ENCODE peak calls at places on chromosomes 4 and X, in seven cellular contexts. One of them, this sample, is unnamed.

GRCh38 chr4:125750827-125751466 is 436.2 kb downstream of the FAT4 start:
- DNase-seq in neuronal stem cell: peak
- DNase-seq in H1: no peak
- DNase-seq in IMR-90: peak
- DNase-seq in mesendoderm: peak
- DNase-seq in H9: peak
- DNase-seq in trophoblast cell: peak
- DNase-seq in this sample: peak

GRCh38 chr4:123870283-123870876 is 473.8 kb downstream of the SPRY1 start:
- DNase-seq in IMR-90: no peak
- DNase-seq in trophoblast cell: peak
- DNase-seq in H1: no peak
- DNase-seq in mesendoderm: peak
- DNase-seq in H9: no peak
- DNase-seq in neuronal stem cell: no peak
- DNase-seq in this sample: no peak

GRCh38 chr4:89216422-89216821 is 91.2 kb downstream of the GPRIN3 start:
- DNase-seq in H9: no peak
- DNase-seq in trophoblast cell: no peak
- DNase-seq in mesendoderm: no peak
- DNase-seq in H1: no peak
- DNase-seq in neuronal stem cell: no peak
- DNase-seq in IMR-90: no peak
- DNase-seq in this sample: no peak

GRCh38 chr4:90292438-90292837 is 165.2 kb downstream of the CCSER1 start:
- DNase-seq in H1: no peak
- DNase-seq in neuronal stem cell: no peak
- DNase-seq in IMR-90: no peak
- DNase-seq in trophoblast cell: no peak
- DNase-seq in H9: no peak
- DNase-seq in mesendoderm: no peak
- DNase-seq in this sample: no peak

GRCh38 chrX:106481341-106481740 is 130.4 kb upstream of the RADX start:
- DNase-seq in mesendoderm: peak
- DNase-seq in neuronal stem cell: peak
- DNase-seq in H9: peak
- DNase-seq in trophoblast cell: peak
- DNase-seq in IMR-90: peak
- DNase-seq in H1: peak
- DNase-seq in this sample: peak

GRCh38 chr4:51885371-51885770 is 42.4 kb downstream of the DCUN1D4 start:
- DNase-seq in trophoblast cell: peak
- DNase-seq in H9: peak
- DNase-seq in mesendoderm: peak
- DNase-seq in IMR-90: peak
- DNase-seq in H1: no peak
- DNase-seq in neuronal stem cell: no peak
- DNase-seq in this sample: peak

GRCh38 chrX:10906861-10907260 is 204.3 kb upstream of the HCCS start:
- DNase-seq in IMR-90: peak
- DNase-seq in mesendoderm: no peak
- DNase-seq in H1: no peak
- DNase-seq in H9: no peak
- DNase-seq in neuronal stem cell: no peak
- DNase-seq in trophoblast cell: no peak
- DNase-seq in this sample: no peak

GRCh38 chr4:158636619-158637018 is 35.1 kb downstream of the C4orf46 start:
- DNase-seq in IMR-90: no peak
- DNase-seq in mesendoderm: no peak
- DNase-seq in trophoblast cell: no peak
- DNase-seq in H9: no peak
- DNase-seq in neuronal stem cell: no peak
- DNase-seq in H1: no peak
- DNase-seq in this sample: no peak

GRCh38 chrX:46574941-46575381 is 1.4 kb downstream of the CHST7 start:
- DNase-seq in H9: peak
- DNase-seq in neuronal stem cell: no peak
- DNase-seq in mesendoderm: no peak
- DNase-seq in trophoblast cell: peak
- DNase-seq in IMR-90: no peak
- DNase-seq in H1: no peak
- DNase-seq in this sample: no peak

GRCh38 chr4:72569719-72570235 is 756 bp upstream of the ADAMTS3 start:
- DNase-seq in IMR-90: peak
- DNase-seq in H1: no peak
- DNase-seq in H9: no peak
- DNase-seq in mesendoderm: no peak
- DNase-seq in trophoblast cell: peak
- DNase-seq in neuronal stem cell: no peak
- DNase-seq in this sample: peak

GRCh38 chr4:53520114-53520513 is 71.2 kb downstream of the LNX1 start:
- DNase-seq in H9: peak
- DNase-seq in IMR-90: no peak
- DNase-seq in H1: no peak
- DNase-seq in trophoblast cell: no peak
- DNase-seq in neuronal stem cell: no peak
- DNase-seq in mesendoderm: peak
- DNase-seq in this sample: no peak

GRCh38 chr4:121564840-121565375 is 131.9 kb downstream of the ANXA5 start:
- DNase-seq in mesendoderm: no peak
- DNase-seq in trophoblast cell: peak
- DNase-seq in IMR-90: peak
- DNase-seq in H1: no peak
- DNase-seq in H9: no peak
- DNase-seq in neuronal stem cell: no peak
- DNase-seq in this sample: peak

GRCh38 chr4:6256141-6256540 is 13.5 kb upstream of the WFS1 start:
- DNase-seq in mesendoderm: no peak
- DNase-seq in H1: no peak
- DNase-seq in neuronal stem cell: no peak
- DNase-seq in H9: no peak
- DNase-seq in IMR-90: no peak
- DNase-seq in trophoblast cell: no peak
- DNase-seq in this sample: no peak

GRCh38 chr4:24604558-24605214 is 20.3 kb upstream of the DHX15 start:
- DNase-seq in neuronal stem cell: no peak
- DNase-seq in mesendoderm: no peak
- DNase-seq in H1: no peak
- DNase-seq in H9: no peak
- DNase-seq in IMR-90: no peak
- DNase-seq in trophoblast cell: no peak
- DNase-seq in this sample: no peak

GRCh38 chr4:79917246-79917645 is 155.8 kb downstream of the ANTXR2 start:
- DNase-seq in mesendoderm: peak
- DNase-seq in H9: peak
- DNase-seq in IMR-90: peak
- DNase-seq in H1: peak
- DNase-seq in trophoblast cell: peak
- DNase-seq in neuronal stem cell: peak
- DNase-seq in this sample: peak

GRCh38 chr4:39841894-39842293 is 135.8 kb downstream of the PDS5A start:
- DNase-seq in H9: no peak
- DNase-seq in neuronal stem cell: no peak
- DNase-seq in H1: no peak
- DNase-seq in trophoblast cell: no peak
- DNase-seq in IMR-90: no peak
- DNase-seq in mesendoderm: no peak
- DNase-seq in this sample: no peak

DNA sequence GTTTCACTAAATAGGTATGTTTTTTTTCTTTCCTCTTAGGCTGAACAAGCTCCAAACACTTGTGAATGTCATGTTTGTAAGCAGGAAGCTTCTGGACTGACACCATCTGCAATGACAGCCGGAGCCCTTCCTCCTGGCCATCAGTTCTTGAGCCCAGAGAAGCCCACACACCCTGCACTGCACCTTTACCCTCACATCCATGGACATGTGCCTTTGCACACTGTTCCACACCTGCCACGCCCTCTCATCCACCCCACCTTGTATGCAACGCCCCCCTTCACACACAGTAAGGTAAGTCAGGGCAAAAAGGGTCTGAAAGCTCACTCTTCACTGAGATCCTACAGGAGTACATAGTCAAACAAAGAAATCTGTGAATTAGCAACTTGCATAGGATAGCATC is 84.1 kb downstream of the TNIP2 start:
- DNase-seq in H9: no peak
- DNase-seq in trophoblast cell: no peak
- DNase-seq in H1: no peak
- DNase-seq in neuronal stem cell: no peak
- DNase-seq in IMR-90: no peak
- DNase-seq in mesendoderm: no peak
- DNase-seq in this sample: no peak
- H4K8ac ChIP-seq in H9: no peak
- H4K8ac ChIP-seq in trophoblast cell: no peak
- H4K8ac ChIP-seq in H1: no peak
- H4K8ac ChIP-seq in neuronal stem cell: no peak
- H4K8ac ChIP-seq in IMR-90: no peak
- H4K8ac ChIP-seq in mesendoderm: no peak
- H4K8ac ChIP-seq in this sample: no peak

GRCh38 chr4:26557164-26557563 is 26.7 kb upstream of the TBC1D19 start:
- DNase-seq in neuronal stem cell: no peak
- DNase-seq in trophoblast cell: no peak
- DNase-seq in mesendoderm: no peak
- DNase-seq in H9: no peak
- DNase-seq in IMR-90: peak
- DNase-seq in H1: no peak
- DNase-seq in this sample: no peak
- H4K8ac ChIP-seq in neuronal stem cell: no peak
- H4K8ac ChIP-seq in trophoblast cell: no peak
- H4K8ac ChIP-seq in mesendoderm: no peak
- H4K8ac ChIP-seq in H9: no peak
- H4K8ac ChIP-seq in IMR-90: peak
- H4K8ac ChIP-seq in H1: no peak
- H4K8ac ChIP-seq in this sample: no peak

DNA sequence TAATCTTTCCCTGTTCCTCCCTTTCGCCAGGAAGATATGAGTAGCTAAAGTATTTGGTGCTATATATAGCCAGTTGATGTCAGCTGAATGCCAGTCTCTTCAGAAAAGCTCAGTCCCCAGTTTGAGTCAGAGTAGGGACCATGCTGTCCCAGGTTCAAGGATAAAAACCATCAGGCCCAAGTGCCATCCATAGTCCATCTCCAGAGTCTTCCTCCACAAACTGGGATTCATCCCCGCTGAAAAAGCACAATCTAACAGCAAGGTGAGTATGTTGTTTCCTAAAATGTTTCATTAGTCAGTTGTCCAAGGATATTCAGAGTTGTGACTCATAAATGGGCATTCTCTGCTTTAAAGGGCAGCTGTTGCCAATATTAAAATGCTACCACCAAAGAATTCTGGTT is at the start of gene MYOZ2:
- DNase-seq in trophoblast cell: no peak
- DNase-seq in H9: no peak
- DNase-seq in neuronal stem cell: no peak
- DNase-seq in mesendoderm: no peak
- DNase-seq in H1: no peak
- DNase-seq in IMR-90: peak
- DNase-seq in this sample: peak
- H4K8ac ChIP-seq in trophoblast cell: no peak
- H4K8ac ChIP-seq in H9: no peak
- H4K8ac ChIP-seq in neuronal stem cell: no peak
- H4K8ac ChIP-seq in mesendoderm: no peak
- H4K8ac ChIP-seq in H1: no peak
- H4K8ac ChIP-seq in IMR-90: no peak
- H4K8ac ChIP-seq in this sample: no peak

GRCh38 chr4:168831919-168832745 is 177.9 kb downstream of the CBR4 start:
- DNase-seq in H9: peak
- DNase-seq in IMR-90: peak
- DNase-seq in trophoblast cell: peak
- DNase-seq in H1: peak
- DNase-seq in mesendoderm: peak
- DNase-seq in neuronal stem cell: peak
- DNase-seq in this sample: peak
- H4K8ac ChIP-seq in H9: no peak
- H4K8ac ChIP-seq in IMR-90: peak
- H4K8ac ChIP-seq in trophoblast cell: peak
- H4K8ac ChIP-seq in H1: peak
- H4K8ac ChIP-seq in mesendoderm: no peak
- H4K8ac ChIP-seq in neuronal stem cell: no peak
- H4K8ac ChIP-seq in this sample: peak

GRCh38 chr4:142265946-142266345 is 580.2 kb downstream of the INPP4B start:
- DNase-seq in H9: no peak
- DNase-seq in H1: no peak
- DNase-seq in trophoblast cell: no peak
- DNase-seq in IMR-90: no peak
- DNase-seq in mesendoderm: no peak
- DNase-seq in neuronal stem cell: no peak
- DNase-seq in this sample: no peak

GRCh38 chr4:142262956-142263355 is 583.1 kb downstream of the INPP4B start:
- DNase-seq in trophoblast cell: no peak
- DNase-seq in mesendoderm: peak
- DNase-seq in neuronal stem cell: peak
- DNase-seq in H1: no peak
- DNase-seq in IMR-90: no peak
- DNase-seq in H9: no peak
- DNase-seq in this sample: no peak

GRCh38 chr4:142265536-142265935 is 580.6 kb downstream of the INPP4B start:
- DNase-seq in H1: no peak
- DNase-seq in mesendoderm: no peak
- DNase-seq in H9: no peak
- DNase-seq in IMR-90: peak
- DNase-seq in trophoblast cell: no peak
- DNase-seq in neuronal stem cell: no peak
- DNase-seq in this sample: peak

GRCh38 chr4:142267101-142267500 is 579.0 kb downstream of the INPP4B start:
- DNase-seq in IMR-90: no peak
- DNase-seq in trophoblast cell: no peak
- DNase-seq in neuronal stem cell: no peak
- DNase-seq in mesendoderm: no peak
- DNase-seq in H9: no peak
- DNase-seq in H1: no peak
- DNase-seq in this sample: no peak

DNA sequence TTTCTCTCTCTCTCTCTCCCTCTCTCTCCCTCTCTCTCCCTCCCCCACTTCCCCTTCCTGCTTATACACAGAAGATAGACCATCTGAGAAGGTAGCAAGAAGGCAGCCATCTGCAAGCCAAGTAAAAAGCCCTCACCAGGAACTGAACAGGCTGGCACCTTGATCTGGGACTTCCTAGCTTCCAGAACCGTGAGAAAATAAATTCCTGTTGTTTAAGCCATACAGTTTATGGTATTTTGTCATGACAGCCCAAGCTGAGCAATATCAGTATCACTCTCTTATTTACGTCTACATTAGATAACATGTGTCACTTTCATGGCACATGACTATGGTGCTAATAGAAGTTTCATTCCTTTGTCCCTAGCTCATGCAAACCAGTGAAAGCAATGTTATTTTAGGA is 581.1 kb downstream of the INPP4B start:
- DNase-seq in trophoblast cell: no peak
- DNase-seq in mesendoderm: peak
- DNase-seq in neuronal stem cell: no peak
- DNase-seq in IMR-90: peak
- DNase-seq in H1: no peak
- DNase-seq in H9: no peak
- DNase-seq in this sample: peak
- H4K8ac ChIP-seq in trophoblast cell: no peak
- H4K8ac ChIP-seq in mesendoderm: no peak
- H4K8ac ChIP-seq in neuronal stem cell: no peak
- H4K8ac ChIP-seq in IMR-90: peak
- H4K8ac ChIP-seq in H1: no peak
- H4K8ac ChIP-seq in H9: no peak
- H4K8ac ChIP-seq in this sample: no peak

GRCh38 chrX:110287605-110288004 is 30.3 kb downstream of the AMMECR1 start:
- DNase-seq in mesendoderm: no peak
- DNase-seq in H9: no peak
- DNase-seq in H1: no peak
- DNase-seq in trophoblast cell: no peak
- DNase-seq in IMR-90: peak
- DNase-seq in neuronal stem cell: no peak
- DNase-seq in this sample: peak
- H4K8ac ChIP-seq in mesendoderm: no peak
- H4K8ac ChIP-seq in H9: no peak
- H4K8ac ChIP-seq in H1: no peak
- H4K8ac ChIP-seq in trophoblast cell: no peak
- H4K8ac ChIP-seq in IMR-90: no peak
- H4K8ac ChIP-seq in neuronal stem cell: no peak
- H4K8ac ChIP-seq in this sample: no peak

This sample was measured in mesenchymal stem cell.